ENCODE peak calls at places on chromosomes 6 and 20, in seven cellular contexts. C, N, H, E, D, G and U are unnamed samples.

GRCh38 chr6:57252975-57253374 is 30.9 kb upstream of the RAB23 start:
- DNase-seq in C (peak; percentile 64), N (no peak), H (no peak), E (no peak), D (no peak), G (no peak), U (no peak)

GRCh38 chr20:24798930-24799705 is 150.0 kb upstream of the CST7 start:
- DNase-seq in C (peak; percentile 81), N (peak; percentile 24), H (no peak), E (no peak), D (peak; percentile 15), G (no peak), U (no peak)

GRCh38 chr6:108169801-108170606 is 4.2 kb downstream of the NR2E1 start:
- DNase-seq in C (no peak), N (no peak), H (no peak), E (no peak), D (no peak), G (peak; percentile 75), U (no peak)

GRCh38 chr20:23180451-23180921 is 94.4 kb upstream of the CD93 start:
- DNase-seq in C (no peak), N (no peak), H (no peak), E (no peak), D (peak; percentile 79), G (no peak), U (no peak)

GRCh38 chr6:136037246-136037884 is 185.9 kb downstream of the PDE7B start:
- DNase-seq in C (no peak), N (no peak), H (no peak), E (no peak), D (no peak), G (no peak), U (no peak)

GRCh38 chr20:63846128-63846771 is 15.0 kb upstream of the ABHD16B start:
- DNase-seq in C (peak; percentile 42), N (no peak), H (no peak), E (no peak), D (no peak), G (peak; percentile 94), U (no peak)

GRCh38 chr6:34098045-34098936 is 47.6 kb downstream of the GRM4 start:
- DNase-seq in C (no peak), N (no peak), H (no peak), E (no peak), D (no peak), G (peak; percentile 83), U (no peak)

GRCh38 chr6:159633196-159633595 is 59.8 kb downstream of the SOD2 start:
- DNase-seq in C (peak; percentile 4), N (no peak), H (no peak), E (no peak), D (no peak), G (peak; percentile 49), U (peak; percentile 52)

GRCh38 chr20:2797136-2797983 is 3.1 kb downstream of the CPXM1 start:
- DNase-seq in C (no peak), N (no peak), H (no peak), E (no peak), D (no peak), G (no peak), U (no peak)

GRCh38 chr20:39269031-39269461 is 306.9 kb downstream of the DHX35 start:
- DNase-seq in C (peak; percentile 8), N (no peak), H (no peak), E (peak; percentile 14), D (peak; percentile 74), G (peak; percentile 85), U (peak; percentile 64)

GRCh38 chr6:115894426-115894992 is 166.2 kb downstream of the FRK start:
- DNase-seq in C (no peak), N (no peak), H (no peak), E (no peak), D (no peak), G (no peak), U (no peak)

GRCh38 chr20:50191065-50191565 is 485 bp downstream of the CEBPB start:
- DNase-seq in C (no peak), N (no peak), H (no peak), E (peak; percentile 31), D (peak; percentile 81), G (no peak), U (peak; percentile 63)

GRCh38 chr6:73724389-73724788 is 28.4 kb downstream of the CD109 start:
- DNase-seq in C (no peak), N (no peak), H (no peak), E (no peak), D (no peak), G (no peak), U (no peak)